ENCODE peak calls at places on chromosome 21, in six cellular contexts. W is AG10803; B is tibial artery; H is CD8-positive, alpha-beta T cell; O is MM.1S; C is GM06990. L is an unnamed sample.

GRCh38 chr21:42330380-42331336 is 15.4 kb upstream of the TFF3 start:
- DNase-seq in W (no peak), B (no peak), H (no peak), O (no peak), C (no peak), L (no peak)

GRCh38 chr21:32364387-32364786 is 28.4 kb downstream of the URB1 start:
- DNase-seq in W (no peak), B (no peak), H (no peak), O (no peak), C (no peak), L (no peak)

GRCh38 chr21:42291751-42292562 is 23.3 kb downstream of the TFF3 start:
- DNase-seq in W (no peak), B (no peak), H (no peak), O (no peak), C (no peak), L (no peak)

GRCh38 chr21:42321845-42322244 is 6.6 kb upstream of the TFF3 start:
- DNase-seq in W (no peak), B (no peak), H (no peak), O (no peak), C (no peak), L (no peak)

GRCh38 chr21:23968722-23969647 is 1638.3 kb downstream of the MRPL39 start:
- DNase-seq in W (no peak), B (no peak), H (peak; percentile 59), O (peak; percentile 96), C (peak; percentile 6), L (peak; percentile 26)

GRCh38 chr21:15706686-15707085 is 23.1 kb upstream of the USP25 start:
- DNase-seq in W (peak; percentile 97), B (no peak), H (no peak), O (no peak), C (no peak), L (peak; percentile 99)

GRCh38 chr21:14864211-14865021 is 200.4 kb downstream of the NRIP1 start:
- DNase-seq in W (peak; percentile 69), B (peak; percentile 54), H (no peak), O (peak; percentile 16), C (peak; percentile 41), L (peak; percentile 88)

GRCh38 chr21:45441431-45442255 is 36.7 kb downstream of the COL18A1 start:
- DNase-seq in W (no peak), B (no peak), H (no peak), O (no peak), C (no peak), L (no peak)

GRCh38 chr21:31343680-31344480 is at the start of gene TIAM1:
- DNase-seq in W (peak; percentile 40), B (peak; percentile 74), H (no peak), O (no peak), C (no peak), L (peak; percentile 76)

GRCh38 chr21:33051925-33052324 is 18.0 kb upstream of the OLIG1 start:
- DNase-seq in W (no peak), B (no peak), H (no peak), O (no peak), C (no peak), L (no peak)

GRCh38 chr21:45723049-45723958 is 79.8 kb downstream of the PCBP3 start:
- DNase-seq in W (no peak), B (no peak), H (no peak), O (no peak), C (no peak), L (no peak)

GRCh38 chr21:38661296-38662223 is 144.2 kb upstream of the ETS2 start:
- DNase-seq in W (peak; percentile 69), B (peak; percentile 26), H (no peak), O (no peak), C (peak; percentile 6), L (peak; percentile 39)

GRCh38 chr21:38662224-38662568 is 143.5 kb upstream of the ETS2 start:
- DNase-seq in W (no peak), B (no peak), H (no peak), O (no peak), C (no peak), L (no peak)

GRCh38 chr21:38659936-38660332 is 145.8 kb upstream of the ETS2 start:
- DNase-seq in W (no peak), B (no peak), H (no peak), O (no peak), C (no peak), L (no peak)

GRCh38 chr21:38663282-38663681 is 142.4 kb upstream of the ETS2 start:
- DNase-seq in W (no peak), B (no peak), H (no peak), O (no peak), C (no peak), L (no peak)

GRCh38 chr21:38660333-38661295 is 145.1 kb upstream of the ETS2 start:
- DNase-seq in W (no peak), B (peak; percentile 48), H (no peak), O (no peak), C (peak; percentile 14), L (no peak)
- H3K4me3 ChIP-seq in W (peak overlapping the region; percentile 49), B (peak overlapping the region; percentile 71), H (no peak overlapping the region), O (no peak overlapping the region), C (no peak overlapping the region), L (peak overlapping the region; percentile 44)

GRCh38 chr21:30072496-30072895 is 94.1 kb downstream of the CLDN17 start:
- DNase-seq in W (peak; percentile 8), B (no peak), H (no peak), O (peak; percentile 29), C (no peak), L (peak; percentile 44)
- TF ChIP-seq CTCF in W (peak; percentile 21), B (no peak), H (no peak), O (peak; percentile 23), C (no peak), L (peak; percentile 29)

GRCh38 chr21:26840912-26841311 is 4.3 kb downstream of the ADAMTS1 start:
- DNase-seq in W (peak; percentile 90), B (peak; percentile 57), H (no peak), O (no peak), C (no peak), L (peak; percentile 87)
- H3K4me3 ChIP-seq in W (peak overlapping the region; percentile 98), B (peak overlapping the region; percentile 82), H (no peak overlapping the region), O (no peak overlapping the region), C (no peak overlapping the region), L (no peak overlapping the region)

GRCh38 chr21:35375115-35375514 is 326.0 kb upstream of the RUNX1 start:
- DNase-seq in W (peak; percentile 97), B (no peak), H (no peak), O (no peak), C (no peak), L (peak; percentile 74)

GRCh38 chr21:35378881-35379280 is 329.8 kb upstream of the RUNX1 start:
- DNase-seq in W (no peak), B (no peak), H (no peak), O (no peak), C (no peak), L (no peak)

GRCh38 chr21:35373998-35374397 is 324.9 kb upstream of the RUNX1 start:
- DNase-seq in W (no peak), B (no peak), H (no peak), O (no peak), C (no peak), L (no peak)

GRCh38 chr21:35377505-35378090 is 328.5 kb upstream of the RUNX1 start:
- DNase-seq in W (peak; percentile 12), B (no peak), H (no peak), O (no peak), C (no peak), L (peak; percentile 18)

GRCh38 chr21:35376406-35377135 is 327.5 kb upstream of the RUNX1 start:
- DNase-seq in W (no peak), B (no peak), H (no peak), O (no peak), C (no peak), L (no peak)
- TF ChIP-seq CTCF in W (no peak), B (no peak), H (no peak), O (no peak), C (no peak), L (no peak)

GRCh38 chr21:26756491-26757159 is 88.6 kb downstream of the ADAMTS1 start:
- DNase-seq in W (peak; percentile 91), B (no peak), H (no peak), O (no peak), C (no peak), L (peak; percentile 8)

GRCh38 chr21:26761174-26761915 is 83.9 kb downstream of the ADAMTS1 start:
- DNase-seq in W (no peak), B (no peak), H (no peak), O (no peak), C (no peak), L (no peak)

GRCh38 chr21:26754853-26755252 is 90.4 kb downstream of the ADAMTS1 start:
- DNase-seq in W (no peak), B (no peak), H (no peak), O (no peak), C (no peak), L (no peak)

GRCh38 chr21:26759731-26760130 is 85.5 kb downstream of the ADAMTS1 start:
- DNase-seq in W (no peak), B (no peak), H (no peak), O (no peak), C (no peak), L (no peak)

DNA sequence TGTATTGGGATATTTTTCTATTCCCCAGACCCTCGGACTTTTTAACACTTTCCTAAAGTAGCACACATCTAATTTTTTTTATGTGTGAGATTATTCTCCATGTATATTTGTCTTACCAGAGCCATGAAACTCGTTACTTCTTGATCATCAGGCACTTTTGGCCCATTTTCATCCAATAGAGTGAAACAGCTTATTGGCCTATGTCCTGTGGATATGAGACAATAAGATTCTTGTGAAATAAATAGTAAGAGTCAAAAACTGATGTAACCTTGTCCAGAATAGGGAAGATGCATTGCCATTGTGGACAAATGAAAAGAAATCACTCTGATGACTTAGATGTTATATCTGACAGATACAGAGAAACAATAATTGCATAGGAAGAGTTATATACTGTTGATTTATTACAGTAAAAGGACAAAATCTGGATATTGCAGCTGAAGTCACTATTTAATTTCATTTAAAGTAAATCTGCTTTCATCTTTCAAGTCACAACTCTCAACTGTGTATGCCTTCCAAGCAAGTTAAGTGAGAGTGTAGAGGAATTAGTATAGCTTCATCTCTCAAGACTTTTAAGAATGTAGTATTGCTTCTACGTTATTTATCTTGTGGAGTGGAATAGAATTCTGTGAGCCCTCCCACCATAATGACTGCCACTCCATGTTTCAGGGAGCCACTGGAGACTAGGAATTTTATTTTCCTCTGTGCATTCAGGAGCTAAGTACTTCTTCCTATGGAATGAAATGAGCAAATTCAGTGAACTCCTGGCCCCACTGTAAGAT is 86.9 kb downstream of the ADAMTS1 start:
- DNase-seq in W (peak; percentile 27), B (no peak), H (no peak), O (no peak), C (no peak), L (no peak)
- H3K4me3 ChIP-seq in W (no peak overlapping the region), B (no peak overlapping the region), H (no peak overlapping the region), O (no peak overlapping the region), C (no peak overlapping the region), L (no peak overlapping the region)

DNA sequence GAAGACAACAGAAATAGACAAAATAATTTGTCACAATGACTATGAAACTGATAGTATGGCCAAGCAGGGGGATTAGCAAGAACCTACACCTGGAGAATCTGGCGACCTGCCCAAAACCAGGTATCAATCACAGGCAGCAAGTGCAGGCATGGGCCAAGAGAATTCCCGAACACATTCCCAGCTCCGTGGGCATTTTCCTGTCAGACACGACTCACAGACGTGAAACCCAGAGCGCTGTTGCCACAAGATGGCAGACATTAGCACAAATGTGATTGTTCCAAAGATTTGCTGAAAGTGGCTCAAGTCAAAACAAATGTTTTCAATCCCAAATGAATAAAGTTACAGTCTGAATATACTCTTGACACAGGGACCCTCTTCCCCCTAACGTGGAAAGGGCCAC is 36.8 kb downstream of the HLCS start:
- DNase-seq in W (peak; percentile 11), B (no peak), H (no peak), O (peak; percentile 48), C (no peak), L (peak; percentile 20)
- TF ChIP-seq CTCF in W (peak; percentile 34), B (no peak), H (no peak), O (peak; percentile 32), C (no peak), L (peak; percentile 16)

L was measured in fibroblast of pulmonary artery.